ENCODE peak calls at places on chromosomes 13 and 19, in eight cellular contexts. C is HFFc6; P is PC-9; T is G401; Z is heart right ventricle; M is tibial artery; U is AG04450; Y is stimulated activated CD4-positive, alpha-beta T cell treated with anti-CD3 and anti-CD28 coated beads, Interleukin-2, amount 100 ng/mL, for 24 hours. L is an unnamed sample.

GRCh38 chr19:54586397-54586796 is 7.0 kb upstream of the LILRA1 start:
- DNase-seq in C (no peak), P (peak), T (no peak), Z (no peak), M (no peak), U (no peak), Y (no peak), L (no peak)

GRCh38 chr13:109145631-109146030 is 516.2 kb downstream of the MYO16 start:
- DNase-seq in C (peak), P (peak), T (peak), Z (no peak), M (no peak), U (peak), Y (no peak), L (peak)

GRCh38 chr19:43782311-43782660 is 1.5 kb upstream of the KCNN4 start:
- DNase-seq in C (no peak), P (no peak), T (no peak), Z (no peak), M (no peak), U (no peak), Y (no peak), L (no peak)

GRCh38 chr19:45254044-45254531 is 3.0 kb downstream of the MARK4 start:
- DNase-seq in C (no peak), P (no peak), T (no peak), Z (no peak), M (no peak), U (no peak), Y (no peak), L (no peak)

GRCh38 chr19:19464339-19465098 is 50.8 kb downstream of the TSSK6 start:
- DNase-seq in C (no peak), P (no peak), T (no peak), Z (no peak), M (no peak), U (no peak), Y (no peak), L (no peak)

GRCh38 chr19:38727868-38728660 is 16.2 kb downstream of the CAPN12 start:
- DNase-seq in C (no peak), P (no peak), T (no peak), Z (no peak), M (no peak), U (no peak), Y (no peak), L (no peak)

GRCh38 chr13:101579291-101579802 is 126.9 kb downstream of the ITGBL1 start:
- DNase-seq in C (peak), P (no peak), T (no peak), Z (no peak), M (no peak), U (no peak), Y (no peak), L (no peak)

GRCh38 chr19:29884044-29884443 is 58.0 kb upstream of the URI1 start:
- DNase-seq in C (no peak), P (no peak), T (no peak), Z (no peak), M (no peak), U (no peak), Y (no peak), L (no peak)

GRCh38 chr13:44120814-44121505 is 241.3 kb downstream of the LACC1 start:
- DNase-seq in C (no peak), P (no peak), T (no peak), Z (no peak), M (no peak), U (no peak), Y (no peak), L (no peak)

GRCh38 chr13:101451641-101452040 is 834 bp upstream of the ITGBL1 start:
- DNase-seq in C (no peak), P (no peak), T (peak), Z (no peak), M (no peak), U (no peak), Y (no peak), L (no peak)

GRCh38 chr13:46542833-46543232 is 10.1 kb upstream of the LRCH1 start:
- DNase-seq in C (no peak), P (no peak), T (no peak), Z (no peak), M (no peak), U (no peak), Y (no peak), L (no peak)

GRCh38 chr13:105220063-105220462 is 1315.4 kb downstream of the EFNB2 start:
- DNase-seq in C (no peak), P (no peak), T (no peak), Z (no peak), M (no peak), U (no peak), Y (no peak), L (no peak)

GRCh38 chr13:21033866-21034601 is 27.4 kb downstream of the LATS2 start:
- DNase-seq in C (peak), P (peak), T (peak), Z (no peak), M (peak), U (no peak), Y (no peak), L (peak)

GRCh38 chr13:99969934-99970760 is 1.4 kb downstream of the ZIC5 start:
- DNase-seq in C (no peak), P (peak), T (peak), Z (no peak), M (no peak), U (no peak), Y (no peak), L (no peak)

GRCh38 chr13:59304596-59304995 is 859.1 kb downstream of the DIAPH3 start:
- DNase-seq in C (no peak), P (no peak), T (no peak), Z (no peak), M (no peak), U (no peak), Y (no peak), L (no peak)

GRCh38 chr13:96003304-96003703 is 49.9 kb downstream of the UGGT2 start:
- DNase-seq in C (peak), P (peak), T (no peak), Z (no peak), M (no peak), U (no peak), Y (no peak), L (no peak)

GRCh38 chr19:40523322-40524047 is 53.2 kb upstream of the SHKBP1 start:
- DNase-seq in C (peak), P (peak), T (peak), Z (peak), M (peak), U (no peak), Y (peak), L (peak)

GRCh38 chr13:108272333-108272732 is 2.8 kb downstream of the TNFSF13B start:
- DNase-seq in C (no peak), P (no peak), T (no peak), Z (no peak), M (no peak), U (no peak), Y (no peak), L (no peak)

GRCh38 chr19:1217366-1217765 is 11.8 kb downstream of the STK11 start:
- DNase-seq in C (no peak), P (no peak), T (no peak), Z (no peak), M (no peak), U (no peak), Y (no peak), L (no peak)

GRCh38 chr13:78238911-78239310 is 320.3 kb upstream of the EDNRB start:
- DNase-seq in C (no peak), P (no peak), T (no peak), Z (no peak), M (no peak), U (no peak), Y (no peak), L (no peak)

GRCh38 chr13:49457221-49457620 is 13.1 kb downstream of the SETDB2 start:
- DNase-seq in C (no peak), P (no peak), T (no peak), Z (no peak), M (no peak), U (no peak), Y (no peak), L (no peak)

GRCh38 chr19:1931445-1931844 is 9.5 kb upstream of the CSNK1G2 start:
- DNase-seq in C (no peak), P (no peak), T (no peak), Z (no peak), M (no peak), U (no peak), Y (no peak), L (no peak)

GRCh38 chr19:53864308-53864836 is 3.3 kb upstream of the MYADM start:
- DNase-seq in C (no peak), P (peak), T (no peak), Z (no peak), M (no peak), U (no peak), Y (no peak), L (peak)

L was measured in pancreas.